ENCODE peak calls at places on chromosomes 16 and 17, in four cellular contexts. K is tibial nerve, T is DND-41, Y is Panc1. Q is an unnamed sample. For H3K4me1, the result is how much of the 10 kb centered on the place peaks cover.

GRCh38 chr17:20983359-20983637 is 59.5 kb downstream of the USP22 start:
- DNase-seq in Y (no peak), K (no peak), T (no peak), Q (no peak)

GRCh38 chr17:17051380-17051779 is 9.1 kb downstream of the MPRIP start:
- DNase-seq in K (no peak), T (no peak), Y (no peak), Q (no peak)

GRCh38 chr17:56977673-56978395 is at the start of gene SCPEP1:
- DNase-seq in K (peak), Y (peak), T (peak), Q (peak)

GRCh38 chr17:57724038-57724728 is 20.9 kb downstream of the CCDC182 start:
- DNase-seq in Y (no peak), T (no peak), K (no peak), Q (no peak)

GRCh38 chr17:1379930-1380313 is 20.1 kb downstream of the YWHAE start:
- DNase-seq in K (no peak), T (no peak), Y (no peak), Q (no peak)

GRCh38 chr17:4703330-4703691 is 626 bp downstream of the PELP1 start:
- DNase-seq in T (no peak), Y (no peak), K (no peak), Q (no peak)

GRCh38 chr16:1978476-1979120 is 2.7 kb downstream of the NOXO1 start:
- DNase-seq in T (no peak), Y (no peak), K (no peak), Q (no peak)

GRCh38 chr17:7836596-7837374 is 2.8 kb downstream of the KDM6B start:
- DNase-seq in T (peak), Y (peak), K (peak), Q (peak)

GRCh38 chr17:35214631-35215273 is 20.6 kb upstream of the SLC35G3 start:
- DNase-seq in Y (no peak), T (peak), K (no peak), Q (no peak)

GRCh38 chr17:9360610-9361571 is 214.7 kb downstream of the STX8 start:
- DNase-seq in T (no peak), K (no peak), Y (no peak), Q (no peak)

GRCh38 chr17:78399693-78400144 is 21.3 kb downstream of the PGS1 start:
- DNase-seq in Y (no peak), K (no peak), T (no peak), Q (no peak)

GRCh38 chr17:54727624-54728023 is 173.0 kb upstream of the TOM1L1 start:
- DNase-seq in Y (no peak), K (no peak), T (no peak), Q (no peak)

GRCh38 chr16:88798772-88799455 is 4.7 kb upstream of the CDT1 start:
- DNase-seq in Y (no peak), K (no peak), T (peak), Q (no peak)

GRCh38 chr17:9445424-9445823 is 130.2 kb downstream of the STX8 start:
- DNase-seq in T (no peak), K (no peak), Y (no peak), Q (no peak)

GRCh38 chr17:38674013-38674748 is 576 bp downstream of the EPOP start:
- DNase-seq in T (peak), Y (no peak), K (no peak), Q (no peak)

GRCh38 chr17:8366231-8366630 is 10.3 kb downstream of the KRABD2 start:
- DNase-seq in T (no peak), Y (no peak), K (no peak), Q (no peak)

GRCh38 chr16:5252800-5253199 is 155.2 kb upstream of the EEF2KMT start:
- DNase-seq in K (no peak), T (no peak), Y (no peak), Q (no peak)

GRCh38 chr16:4358831-4359561 is 7.9 kb upstream of the PAM16 start:
- DNase-seq in T (peak), K (peak), Y (no peak), Q (peak)

GRCh38 chr16:878071-878784 is 77.7 kb upstream of the GNG13 start:
- DNase-seq in K (no peak), T (no peak), Y (no peak), Q (no peak)

GRCh38 chr17:63841350-63842172 is 924 bp downstream of the SMARCD2 start:
- DNase-seq in Y (no peak), K (no peak), T (peak), Q (no peak)

GRCh38 chr17:58991718-58992331 is 114.9 kb downstream of the TRIM37 start:
- DNase-seq in K (no peak), T (no peak), Y (no peak), Q (no peak)

GRCh38 chr17:81309859-81310839 is 15.0 kb upstream of the SLC38A10 start:
- DNase-seq in K (no peak), T (no peak), Y (no peak), Q (no peak)

GRCh38 chr16:69040144-69040909 is 65.1 kb upstream of the HAS3 start:
- DNase-seq in T (no peak), Y (no peak), K (no peak), Q (no peak)

GRCh38 chr16:67674851-67675578 is 8.4 kb downstream of the C16orf86 start:
- DNase-seq in Y (no peak), T (no peak), K (no peak), Q (no peak)

GRCh38 chr17:48814504-48814903 is 2.5 kb downstream of the TTLL6 start:
- DNase-seq in T (peak), K (no peak), Y (no peak), Q (peak)

GRCh38 chr17:75848523-75849303 is 4.5 kb upstream of the UNC13D start:
- DNase-seq in T (peak), Y (no peak), K (peak), Q (peak)

GRCh38 chr16:55842369-55843104 is 9.6 kb upstream of the CES1 start:
- DNase-seq in T (peak), Y (peak), K (no peak), Q (no peak)

DNA sequence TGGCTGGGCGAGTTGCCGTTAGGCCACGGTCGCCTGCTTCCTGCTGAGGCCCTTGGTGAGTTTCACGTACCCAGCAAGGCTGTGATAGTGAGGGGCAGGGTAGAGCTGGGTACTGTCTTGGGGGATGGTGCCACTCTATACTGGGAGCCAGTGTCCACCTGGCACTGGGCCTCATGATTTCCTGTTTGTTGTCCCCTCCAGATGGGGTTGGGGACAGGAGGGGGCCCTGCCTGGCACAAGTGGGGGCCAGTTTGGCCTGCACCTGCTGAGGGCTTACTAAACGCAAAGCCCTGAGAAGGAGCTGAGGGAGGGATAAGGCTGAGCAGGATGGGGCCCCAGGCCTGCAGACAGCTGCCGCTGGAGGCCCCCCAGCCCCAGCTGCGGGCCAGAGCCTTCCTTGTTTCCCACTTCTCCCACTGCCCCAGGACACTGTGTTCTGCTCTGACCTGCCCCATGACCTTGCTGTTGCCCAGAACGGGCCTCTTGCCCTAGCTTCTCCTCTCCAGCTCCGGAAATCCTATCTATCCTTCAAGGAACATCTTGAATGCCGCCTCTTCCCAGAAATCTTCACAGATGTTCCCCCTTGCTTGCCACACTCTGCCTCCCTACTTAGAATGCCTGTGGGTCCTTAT is 25.4 kb downstream of the GJD3 start:
- DNase-seq in K (no peak), Y (no peak), T (no peak), Q (no peak)
- H3K27ac ChIP-seq in K (peak), Y (peak), T (no peak), Q (no peak)

DNA sequence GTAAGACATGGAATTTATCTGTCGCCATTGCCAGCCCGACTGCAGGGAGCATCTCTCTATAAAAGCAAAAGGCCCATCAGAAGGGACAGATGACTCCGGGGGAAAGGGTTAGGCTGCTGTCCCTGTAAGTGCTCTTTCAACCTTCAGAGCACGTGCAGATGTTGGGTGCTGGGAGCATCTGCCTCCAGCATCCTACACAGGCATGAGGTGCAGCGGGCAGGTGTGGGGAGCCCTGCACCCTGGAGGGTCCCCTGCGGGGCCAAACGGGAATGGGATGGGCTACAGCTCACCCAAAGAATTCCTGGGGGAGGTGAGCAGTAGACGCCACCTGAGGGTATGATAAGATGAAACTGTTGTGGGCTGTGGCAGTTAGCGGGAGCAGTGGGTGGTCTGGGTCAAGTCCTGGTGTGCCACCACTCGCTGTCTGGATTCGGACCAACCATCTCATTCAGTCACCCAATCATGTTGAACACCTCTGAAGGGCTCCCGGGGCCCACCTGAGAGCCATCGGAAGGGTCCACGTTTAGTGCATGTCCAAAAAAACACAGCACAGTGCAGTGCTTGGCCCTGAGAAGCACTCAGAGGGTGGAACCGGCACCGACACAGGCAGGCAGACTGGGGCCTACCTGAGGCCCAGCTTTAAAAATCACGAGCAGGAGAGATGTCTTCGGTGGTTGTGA is 3.8 kb downstream of the SMCR8 start:
- DNase-seq in T (no peak), K (no peak), Y (no peak), Q (no peak)
- H3K4me1 ChIP-seq in T (half or more), K (under half), Y (under half), Q (half or more)

GRCh38 chr17:67576471-67576870 is 141.3 kb upstream of the NOL11 start:
- DNase-seq in Y (no peak), K (no peak), T (no peak), Q (no peak)

GRCh38 chr17:67577429-67577828 is 140.3 kb upstream of the NOL11 start:
- DNase-seq in Y (no peak), T (no peak), K (no peak), Q (no peak)

GRCh38 chr17:67573987-67574657 is 143.6 kb upstream of the NOL11 start:
- DNase-seq in Y (no peak), K (no peak), T (no peak), Q (no peak)

GRCh38 chr17:67575325-67575724 is 142.4 kb upstream of the NOL11 start:
- DNase-seq in K (no peak), T (no peak), Y (no peak), Q (no peak)

DNA sequence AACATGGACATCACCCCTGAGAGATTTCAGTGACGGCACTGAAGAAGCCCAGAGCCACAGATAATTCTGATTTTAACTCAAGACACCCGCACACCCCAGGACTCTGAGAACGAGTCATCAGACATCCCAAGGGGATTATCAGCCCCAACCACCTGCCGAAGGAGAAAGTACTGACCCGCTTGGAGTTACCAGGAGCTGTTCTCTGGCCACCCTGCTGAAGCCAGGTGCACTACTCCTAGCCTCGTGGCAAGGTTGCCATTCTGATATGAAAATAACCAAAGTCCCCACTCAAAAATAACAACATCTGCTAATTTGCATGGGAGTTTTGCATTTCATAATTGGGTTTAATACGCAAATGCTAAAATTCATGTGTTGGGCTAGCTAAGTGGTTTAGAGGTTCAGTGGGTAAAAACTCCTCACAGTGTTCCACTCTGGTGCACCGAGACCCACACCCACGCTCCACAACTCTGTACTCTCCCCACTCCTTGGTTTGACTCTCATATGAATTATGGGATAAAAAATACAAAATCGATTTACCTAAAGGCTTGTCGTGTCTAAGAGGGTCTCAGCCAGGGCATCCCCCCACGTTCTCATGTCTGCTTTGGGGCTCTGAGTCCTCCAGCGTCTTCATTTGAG is 143.0 kb upstream of the NOL11 start:
- DNase-seq in T (no peak), K (no peak), Y (no peak), Q (no peak)
- H3K4me3 ChIP-seq in T (no peak), K (no peak), Y (no peak), Q (no peak)

GRCh38 chr16:75620326-75621169 is 2.5 kb downstream of the ADAT1 start:
- DNase-seq in K (no peak), Y (no peak), T (no peak), Q (peak)

GRCh38 chr16:75618782-75619181 is 4.3 kb downstream of the ADAT1 start:
- DNase-seq in K (no peak), Y (no peak), T (no peak), Q (no peak)

GRCh38 chr16:75622762-75623605 is at the start of gene ADAT1:
- DNase-seq in K (peak), Y (peak), T (peak), Q (peak)

GRCh38 chr16:75624921-75625334 is 1.8 kb upstream of the ADAT1 start:
- DNase-seq in T (no peak), Y (no peak), K (no peak), Q (no peak)

GRCh38 chr16:75621170-75621477 is 2.0 kb downstream of the ADAT1 start:
- DNase-seq in Y (no peak), T (no peak), K (no peak), Q (no peak)
- H3K27ac ChIP-seq in Y (no peak), T (no peak), K (no peak), Q (peak)

DNA sequence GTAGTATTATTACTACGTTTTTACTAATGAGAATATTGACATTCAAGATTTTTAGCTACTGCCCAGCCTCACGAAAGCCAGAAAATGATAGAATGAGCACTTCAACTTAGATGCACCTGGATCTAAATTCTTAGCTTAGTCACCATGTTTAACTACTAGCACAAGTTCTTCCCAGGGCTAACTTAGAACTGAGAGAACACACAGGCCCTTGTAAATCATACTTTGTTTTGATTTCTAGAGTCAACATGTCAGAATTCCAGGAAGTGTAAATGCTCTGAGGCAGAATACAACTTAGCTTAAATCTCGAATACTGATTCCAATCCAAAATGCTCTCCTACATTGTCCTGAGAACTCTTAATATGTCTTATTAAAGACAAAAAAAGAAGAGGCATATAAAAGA is 6.8 kb upstream of the ACSM1 start:
- DNase-seq in Y (no peak), T (no peak), K (no peak), Q (no peak)
- H3K4me1 ChIP-seq in Y (under half), T (under half), K (under half), Q (under half)

GRCh38 chr17:39923836-39924690 is 3.3 kb downstream of the ORMDL3 start:
- DNase-seq in K (no peak), T (no peak), Y (no peak), Q (no peak)
- H3K4me3 ChIP-seq in K (no peak), T (no peak), Y (no peak), Q (peak)

GRCh38 chr16:50224297-50224696 is 42.1 kb upstream of the ADCY7 start:
- DNase-seq in T (no peak), K (no peak), Y (no peak), Q (no peak)

GRCh38 chr16:50227120-50227519 is 39.2 kb upstream of the ADCY7 start:
- DNase-seq in K (no peak), Y (no peak), T (no peak), Q (no peak)

GRCh38 chr16:50229149-50229726 is 37.1 kb upstream of the ADCY7 start:
- DNase-seq in K (no peak), Y (no peak), T (no peak), Q (no peak)

GRCh38 chr16:50227665-50228064 is 38.7 kb upstream of the ADCY7 start:
- DNase-seq in K (no peak), Y (no peak), T (no peak), Q (no peak)

DNA sequence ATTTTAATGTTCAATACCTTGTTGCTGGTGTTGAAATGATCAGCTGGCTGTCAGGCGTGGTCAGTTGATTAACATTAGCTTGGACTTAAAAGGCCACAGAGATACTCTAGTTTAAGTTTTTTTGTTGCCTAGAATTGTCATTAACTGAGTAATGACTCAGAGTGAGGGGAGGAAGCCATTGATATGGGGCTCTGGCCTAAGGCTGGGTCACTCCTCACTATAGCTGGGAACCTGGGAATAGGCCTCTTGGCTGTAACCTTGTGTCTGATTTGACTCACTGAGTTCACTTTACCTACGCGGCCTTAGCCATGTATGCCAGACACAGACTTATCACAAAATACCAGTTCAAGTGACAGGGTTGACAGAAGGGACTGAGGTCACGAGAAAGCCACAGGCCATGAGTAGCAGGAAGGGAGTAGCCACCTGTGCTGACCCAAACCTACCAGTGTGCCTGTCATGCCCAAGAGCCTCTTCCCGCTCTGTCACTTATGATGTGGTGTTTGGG is 37.9 kb upstream of the ADCY7 start:
- DNase-seq in K (no peak), T (no peak), Y (no peak), Q (no peak)
- H3K27ac ChIP-seq in K (no peak), T (no peak), Y (no peak), Q (no peak)

GRCh38 chr17:46175891-46176290 is 17.3 kb downstream of the KANSL1 start:
- DNase-seq in Y (no peak), K (no peak), T (no peak), Q (no peak)
- H3K4me1 ChIP-seq in Y (under half), K (under half), T (under half), Q (half or more)

DNA sequence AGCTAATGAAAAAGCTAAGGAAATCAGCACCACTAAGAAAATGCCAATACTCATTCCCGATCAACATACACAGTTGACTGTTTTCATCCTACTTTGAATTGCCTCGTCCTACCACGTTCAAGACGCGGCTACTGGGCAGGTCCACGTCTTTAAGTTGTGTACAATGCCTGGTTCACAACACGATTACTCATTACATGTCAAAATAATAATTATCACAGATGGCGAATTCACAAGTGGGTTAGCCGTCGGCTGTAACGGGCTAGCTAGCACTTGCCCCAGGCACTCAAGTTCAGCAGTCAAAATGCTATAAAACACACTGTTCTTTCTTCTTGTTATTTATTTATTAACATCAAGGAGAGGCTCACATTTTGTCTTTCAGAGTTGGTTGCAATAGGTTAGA is 124.2 kb downstream of the ZFHX3 start:
- DNase-seq in T (no peak), Y (no peak), K (no peak), Q (no peak)
- H3K4me3 ChIP-seq in T (no peak), Y (no peak), K (no peak), Q (no peak)